ENCODE peak calls at places on chromosomes 12 and 14, in nine cellular contexts. S is fibroblast of pulmonary artery; Z is stimulated activated CD8-positive, alpha-beta memory T cell treated with anti-CD3 and anti-CD28 coated beads, Interleukin-7, amount 100 ng/mL, for 24 hours; K is CD8-positive, alpha-beta memory T cell; N is iPS-NIHi11; Y is DMS153; J is SHP77 treated with DMSO at 0.1 percent for 48 hours; V is hepatic stellate cell; D is nephron progenitor cell. E is an unnamed sample.

GRCh38 chr14:67729072-67729561 is 27.4 kb downstream of the RDH12 start:
- DNase-seq in S (peak; percentile 18), Z (no peak), K (no peak), N (peak; percentile 69), Y (no peak), J (no peak), V (no peak), D (peak; percentile 27), E (no peak)

GRCh38 chr14:75715926-75716780 is 55.1 kb downstream of the TTLL5 start:
- DNase-seq in S (no peak), Z (no peak), K (no peak), N (no peak), Y (no peak), J (no peak), V (peak; percentile 45), D (no peak), E (no peak)

GRCh38 chr14:94685166-94685581 is 73.0 kb downstream of the SERPINA3 start:
- DNase-seq in S (no peak), Z (no peak), K (no peak), N (no peak), Y (no peak), J (no peak), V (no peak), D (no peak), E (no peak)

GRCh38 chr14:68476212-68476964 is 316.5 kb downstream of the ZFP36L1 start:
- DNase-seq in S (peak; percentile 95), Z (no peak), K (no peak), N (no peak), Y (no peak), J (no peak), V (peak; percentile 19), D (no peak), E (no peak)

GRCh38 chr12:101935769-101936741 is 58.7 kb downstream of the DRAM1 start:
- DNase-seq in S (peak; percentile 98), Z (no peak), K (no peak), N (no peak), Y (no peak), J (no peak), V (peak; percentile 20), D (no peak), E (peak; percentile 25)

GRCh38 chr12:15720299-15720698 is 68.9 kb downstream of the EPS8 start:
- DNase-seq in S (no peak), Z (no peak), K (no peak), N (no peak), Y (no peak), J (no peak), V (no peak), D (no peak), E (no peak)

GRCh38 chr14:100616854-100617714 is 29.9 kb upstream of the BEGAIN start:
- DNase-seq in S (no peak), Z (no peak), K (peak; percentile 28), N (no peak), Y (peak; percentile 2), J (no peak), V (no peak), D (no peak), E (no peak)

GRCh38 chr14:64918216-64918615 is 4.0 kb downstream of the CHURC1 start:
- DNase-seq in S (peak; percentile 25), Z (no peak), K (no peak), N (no peak), Y (no peak), J (no peak), V (no peak), D (no peak), E (no peak)

GRCh38 chr14:87049886-87050820 is 942.8 kb downstream of the GALC start:
- DNase-seq in S (peak; percentile 31), Z (no peak), K (no peak), N (peak; percentile 47), Y (peak; percentile 41), J (no peak), V (no peak), D (peak; percentile 22), E (peak; percentile 45)

GRCh38 chr14:77339407-77339806 is 18.6 kb downstream of the GSTZ1 start:
- DNase-seq in S (peak; percentile 45), Z (no peak), K (no peak), N (no peak), Y (no peak), J (no peak), V (peak; percentile 46), D (no peak), E (no peak)

GRCh38 chr14:49641697-49642129 is 6.7 kb upstream of the DNAAF2 start:
- DNase-seq in S (no peak), Z (no peak), K (no peak), N (no peak), Y (no peak), J (no peak), V (no peak), D (no peak), E (no peak)

GRCh38 chr12:6376079-6376941 is 947 bp upstream of the SCNN1A start:
- DNase-seq in S (peak; percentile 76), Z (no peak), K (no peak), N (peak; percentile 87), Y (peak; percentile 11), J (no peak), V (peak; percentile 90), D (peak; percentile 47), E (no peak)

GRCh38 chr12:51472984-51473383 is 48.4 kb downstream of the SLC4A8 start:
- DNase-seq in S (no peak), Z (no peak), K (no peak), N (no peak), Y (no peak), J (no peak), V (no peak), D (no peak), E (no peak)

GRCh38 chr12:32765906-32766305 is 10.2 kb upstream of the YARS2 start:
- DNase-seq in S (no peak), Z (no peak), K (no peak), N (no peak), Y (no peak), J (no peak), V (no peak), D (no peak), E (no peak)

GRCh38 chr14:30193791-30194407 is 266.3 kb upstream of the PRKD1 start:
- DNase-seq in S (peak; percentile 95), Z (no peak), K (no peak), N (no peak), Y (no peak), J (no peak), V (peak; percentile 14), D (no peak), E (no peak)

GRCh38 chr12:109542014-109542413 is 31.3 kb downstream of the MMAB start:
- DNase-seq in S (peak; percentile 71), Z (no peak), K (no peak), N (no peak), Y (no peak), J (no peak), V (peak; percentile 45), D (no peak), E (no peak)

GRCh38 chr14:61322799-61323290 is 1.5 kb downstream of the PRKCH start:
- DNase-seq in S (peak; percentile 54), Z (no peak), K (peak; percentile 77), N (no peak), Y (peak; percentile 32), J (no peak), V (no peak), D (no peak), E (no peak)

GRCh38 chr12:4445156-4446020 is at the start of gene FGF6:
- DNase-seq in S (no peak), Z (no peak), K (no peak), N (no peak), Y (no peak), J (no peak), V (peak; percentile 3), D (no peak), E (no peak)

E was measured in SK-N-DZ.